ENCODE peak calls at places on chromosomes 11 and 22, in four cellular contexts. E is skeletal muscle cell; D is CD4-positive, alpha-beta memory T cell; J is aorta. L is an unnamed sample.

GRCh38 chr11:1300121-1300520 is 9.3 kb downstream of the TOLLIP start:
- DNase-seq in D (no peak), J (no peak), E (no peak), L (no peak)

GRCh38 chr22:44261861-44262595 is 50.7 kb downstream of the SHISAL1 start:
- DNase-seq in E (no peak), J (no peak), D (no peak), L (no peak)

GRCh38 chr11:132177106-132177505 is 806.7 kb downstream of the NTM start:
- DNase-seq in E (peak), J (no peak), D (no peak), L (no peak)

GRCh38 chr11:132717824-132718223 is 814.5 kb downstream of the OPCML start:
- DNase-seq in J (no peak), E (no peak), D (peak), L (no peak)

GRCh38 chr22:25735657-25736056 is 6.3 kb upstream of the MYO18B start:
- DNase-seq in D (no peak), J (no peak), E (no peak), L (no peak)

GRCh38 chr22:40525250-40525884 is 111.2 kb downstream of the MRTFA start:
- DNase-seq in D (peak), J (peak), E (no peak), L (no peak)

GRCh38 chr11:31714840-31715239 is 96.3 kb downstream of the PAX6 start:
- DNase-seq in D (no peak), J (no peak), E (no peak), L (no peak)

GRCh38 chr22:20437253-20438065 is at the start of gene SCARF2:
- DNase-seq in J (peak), D (no peak), E (no peak), L (peak)

GRCh38 chr11:116963813-116964212 is 126.4 kb upstream of the APOA1 start:
- DNase-seq in J (no peak), E (no peak), D (no peak), L (no peak)

GRCh38 chr11:64842366-64842759 is 2.1 kb downstream of the CDC42BPG start:
- DNase-seq in D (no peak), E (no peak), J (no peak), L (no peak)

GRCh38 chr11:126647735-126648134 is 292.2 kb downstream of the ST3GAL4 start:
- DNase-seq in E (no peak), J (no peak), D (no peak), L (no peak)

GRCh38 chr22:36435516-36436415 is 45.7 kb downstream of the TXN2 start:
- DNase-seq in E (no peak), J (no peak), D (peak), L (peak)

GRCh38 chr11:108551653-108552462 is 41.7 kb downstream of the EXPH5 start:
- DNase-seq in E (no peak), D (no peak), J (no peak), L (peak)

GRCh38 chr11:34667810-34668582 is 47.1 kb downstream of the EHF start:
- DNase-seq in J (no peak), D (no peak), E (no peak), L (no peak)

GRCh38 chr22:39723899-39724351 is 153.4 kb downstream of the CACNA1I start:
- DNase-seq in E (no peak), D (no peak), J (no peak), L (no peak)

GRCh38 chr11:36598051-36598450 is at the start of gene RAG2:
- DNase-seq in E (no peak), J (no peak), D (no peak), L (no peak)

GRCh38 chr11:77154381-77155081 is 26.5 kb downstream of the MYO7A start:
- DNase-seq in J (peak), E (no peak), D (no peak), L (no peak)

GRCh38 chr22:17106161-17106784 is 14.9 kb downstream of the TMEM121B start:
- DNase-seq in E (no peak), J (no peak), D (no peak), L (no peak)

GRCh38 chr22:46149493-46149997 is 781 bp upstream of the PPARA start:
- DNase-seq in J (no peak), E (no peak), D (no peak), L (peak)

GRCh38 chr11:22130462-22131053 is 62.3 kb upstream of the ANO5 start:
- DNase-seq in J (no peak), E (no peak), D (no peak), L (no peak)

GRCh38 chr11:826836-827145 is 928 bp upstream of the CRACR2B start:
- DNase-seq in J (no peak), D (no peak), E (no peak), L (no peak)

GRCh38 chr11:35157814-35158213 is 18.8 kb downstream of the CD44 start:
- DNase-seq in J (no peak), D (no peak), E (no peak), L (no peak)

GRCh38 chr22:33825761-33826160 is 94.5 kb downstream of the LARGE1 start:
- DNase-seq in J (no peak), E (no peak), D (no peak), L (no peak)

GRCh38 chr11:102879801-102880200 is 5.0 kb upstream of the MMP12 start:
- DNase-seq in D (no peak), J (peak), E (no peak), L (no peak)

GRCh38 chr11:68956142-68956541 is 24.6 kb downstream of the MRGPRD start:
- DNase-seq in E (no peak), D (peak), J (no peak), L (no peak)

GRCh38 chr22:44542561-44543222 is 44.7 kb upstream of the RTL6 start:
- DNase-seq in D (no peak), J (no peak), E (no peak), L (no peak)

GRCh38 chr11:133910101-133910500 is 46.7 kb downstream of the IGSF9B start:
- DNase-seq in D (no peak), E (no peak), J (peak), L (no peak)

GRCh38 chr11:111748035-111748804 is 18.0 kb downstream of the PPP2R1B start:
- DNase-seq in J (no peak), E (no peak), D (no peak), L (no peak)

GRCh38 chr11:90803781-90804180 is 580.9 kb upstream of the CHORDC1 start:
- DNase-seq in J (no peak), E (no peak), D (no peak), L (no peak)
- H3K4me3 ChIP-seq in J (no peak), E (no peak), D (no peak), L (no peak)

GRCh38 chr11:44065851-44066731 is at the start of gene ACCS:
- DNase-seq in D (peak), E (peak), J (peak), L (peak)

GRCh38 chr11:44068180-44068579 is 2.1 kb downstream of the ACCS start:
- DNase-seq in D (no peak), J (no peak), E (no peak), L (no peak)

GRCh38 chr11:44066732-44067131 is 662 bp downstream of the ACCS start:
- DNase-seq in J (no peak), D (no peak), E (peak), L (no peak)

GRCh38 chr11:44065161-44065571 is 904 bp upstream of the ACCS start:
- DNase-seq in J (no peak), E (no peak), D (no peak), L (no peak)

DNA sequence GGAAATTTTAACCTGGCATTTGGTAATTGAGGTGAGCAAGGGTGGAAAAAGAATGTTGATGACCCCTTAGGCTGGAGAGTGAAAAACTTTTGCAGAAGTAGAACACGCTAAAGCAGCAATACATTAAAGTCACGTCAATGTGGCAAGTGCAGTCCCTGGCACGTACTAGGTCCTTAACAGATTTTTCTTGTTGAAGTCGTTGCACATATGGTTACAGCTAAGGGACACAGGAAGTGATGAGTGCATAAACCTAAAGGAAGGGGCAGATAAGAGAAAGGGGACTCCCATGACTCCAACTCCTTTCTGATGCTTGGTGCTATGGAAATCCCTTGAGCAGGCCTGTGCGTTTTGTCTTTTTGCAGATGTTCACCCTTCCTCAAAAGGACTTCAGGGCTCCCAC is 1.2 kb downstream of the ACCS start:
- DNase-seq in E (no peak), D (no peak), J (no peak), L (no peak)
- H3K4me3 ChIP-seq in E (no peak), D (no peak), J (peak), L (peak)

GRCh38 chr11:85937838-85938237 is 82.7 kb downstream of the CCDC83 start:
- DNase-seq in J (no peak), E (no peak), D (no peak), L (no peak)

GRCh38 chr11:85939099-85940015 is 84.2 kb downstream of the CCDC83 start:
- DNase-seq in D (no peak), J (no peak), E (no peak), L (no peak)

GRCh38 chr11:85935751-85936150 is 80.6 kb downstream of the CCDC83 start:
- DNase-seq in D (no peak), E (no peak), J (no peak), L (no peak)

GRCh38 chr11:85930879-85931366 is 75.7 kb downstream of the CCDC83 start:
- DNase-seq in J (no peak), D (no peak), E (no peak), L (no peak)

DNA sequence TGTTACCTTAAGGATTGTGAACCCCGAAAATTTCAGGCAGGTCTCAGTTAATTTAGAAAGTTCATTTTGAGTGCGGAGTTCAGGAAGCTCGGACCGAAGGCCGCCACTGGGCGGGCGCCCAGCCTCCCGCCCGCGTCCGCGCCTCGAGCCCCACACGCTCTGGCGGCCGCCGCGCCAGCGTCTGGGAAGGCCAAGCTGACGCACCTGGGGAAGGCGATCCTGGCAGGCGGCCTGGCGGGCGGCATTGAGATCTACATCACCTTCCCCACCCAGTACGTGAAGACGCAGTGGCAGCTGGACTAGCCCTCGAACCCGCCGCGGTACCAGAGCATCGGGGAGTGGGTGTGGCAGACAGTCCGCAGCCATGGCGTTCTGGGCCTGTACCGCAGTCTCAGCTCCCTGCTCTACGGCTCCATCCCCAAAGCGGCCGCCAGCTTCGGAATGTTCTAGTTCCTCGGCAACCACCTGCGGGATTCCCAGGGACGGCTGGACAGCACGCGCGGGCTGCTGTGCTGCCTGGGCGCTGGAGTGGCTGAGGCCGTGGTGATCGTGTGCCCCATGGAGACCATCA is 79.5 kb downstream of the CCDC83 start:
- DNase-seq in D (no peak), J (peak), E (no peak), L (no peak)
- H3K4me3 ChIP-seq in D (no peak), J (no peak), E (no peak), L (no peak)

DNA sequence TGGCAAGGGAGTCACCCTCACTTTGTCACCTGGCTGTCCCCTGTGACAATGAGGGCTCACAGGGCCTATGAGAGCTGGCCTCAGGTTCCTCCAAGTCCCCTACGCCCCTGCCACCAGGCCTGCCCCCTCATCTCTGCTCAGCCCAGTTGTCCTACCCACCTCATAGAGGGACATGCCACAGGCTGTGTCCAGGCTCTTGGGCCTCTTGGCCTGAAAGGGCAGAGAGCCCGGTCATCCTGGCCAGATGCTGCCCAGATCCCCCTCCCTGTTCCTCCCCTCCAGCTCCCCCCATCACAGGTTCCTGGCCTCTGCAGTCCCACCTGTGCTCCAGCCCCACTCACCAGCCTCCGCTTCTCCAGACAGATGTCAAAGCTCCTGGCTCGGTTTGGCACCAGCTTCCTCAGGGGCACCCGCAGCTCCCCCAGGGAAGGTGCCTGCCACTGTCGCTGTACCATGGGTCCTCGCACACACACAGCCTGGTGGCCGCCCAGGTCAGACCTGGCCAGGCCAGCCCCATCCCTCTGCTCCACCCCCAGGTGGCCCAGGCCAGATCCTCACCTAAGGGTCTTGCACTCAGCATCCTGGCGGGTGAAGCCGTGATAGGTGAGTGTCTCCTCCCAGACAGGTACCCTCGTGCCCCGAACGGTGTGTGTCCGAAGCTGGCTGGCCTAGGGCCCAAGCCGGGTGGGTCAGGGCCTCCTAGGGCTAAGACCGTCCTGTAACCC is 8.2 kb downstream of the NDUFV1 start:
- DNase-seq in D (no peak), J (no peak), E (no peak), L (no peak)
- H3K4me3 ChIP-seq in D (peak), J (no peak), E (no peak), L (no peak)

GRCh38 chr22:19223110-19223509 is 44.6 kb upstream of the SLC25A1 start:
- DNase-seq in D (no peak), E (no peak), J (no peak), L (no peak)
- H3K4me3 ChIP-seq in D (no peak), E (no peak), J (no peak), L (no peak)

DNA sequence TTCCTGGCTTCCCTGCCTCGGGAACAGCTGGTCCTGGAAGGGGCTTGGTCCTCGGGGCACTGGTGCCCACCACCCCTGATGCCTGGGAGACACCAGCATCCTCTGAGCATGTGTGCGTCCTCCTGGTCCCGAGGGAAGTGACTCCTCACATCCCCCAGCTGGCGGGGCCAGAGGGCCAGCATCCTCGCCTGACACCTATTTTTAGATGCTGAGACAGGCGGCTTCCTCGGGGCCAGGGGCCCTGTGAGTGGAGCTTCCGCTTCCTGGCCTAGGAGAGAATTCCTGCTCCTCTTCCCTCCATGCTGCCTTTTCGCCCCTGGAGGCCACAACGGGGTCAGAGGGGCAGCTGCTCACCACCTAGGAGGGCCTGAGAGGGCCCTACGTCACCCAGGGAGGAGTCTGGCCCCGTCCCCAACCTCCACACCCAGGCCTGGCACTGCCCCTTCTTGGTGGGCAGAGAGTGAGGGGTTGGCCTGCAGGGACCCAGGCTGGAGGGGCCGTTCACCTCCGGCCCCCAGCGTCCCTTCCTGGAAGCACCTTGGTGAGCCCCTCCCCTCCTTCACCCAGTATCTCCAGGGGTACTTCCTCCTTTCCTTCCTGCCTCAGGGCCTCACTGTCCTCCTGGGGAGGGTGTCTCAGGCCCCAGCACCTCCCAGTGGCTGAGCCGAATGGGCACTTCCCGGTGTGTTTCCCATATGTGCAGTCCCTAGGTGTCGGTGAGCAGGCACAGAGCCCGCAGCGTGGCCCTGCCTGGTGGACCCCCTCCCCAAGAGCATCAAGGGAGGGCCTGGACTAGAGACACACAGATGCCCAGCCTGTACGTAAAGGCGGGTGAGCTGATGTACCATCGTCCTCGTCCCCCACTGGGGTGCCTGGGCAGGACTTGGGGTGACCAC is 6.1 kb downstream of the CD81 start:
- DNase-seq in E (no peak), D (no peak), J (peak), L (no peak)
- H3K4me3 ChIP-seq in E (no peak), D (no peak), J (no peak), L (no peak)

DNA sequence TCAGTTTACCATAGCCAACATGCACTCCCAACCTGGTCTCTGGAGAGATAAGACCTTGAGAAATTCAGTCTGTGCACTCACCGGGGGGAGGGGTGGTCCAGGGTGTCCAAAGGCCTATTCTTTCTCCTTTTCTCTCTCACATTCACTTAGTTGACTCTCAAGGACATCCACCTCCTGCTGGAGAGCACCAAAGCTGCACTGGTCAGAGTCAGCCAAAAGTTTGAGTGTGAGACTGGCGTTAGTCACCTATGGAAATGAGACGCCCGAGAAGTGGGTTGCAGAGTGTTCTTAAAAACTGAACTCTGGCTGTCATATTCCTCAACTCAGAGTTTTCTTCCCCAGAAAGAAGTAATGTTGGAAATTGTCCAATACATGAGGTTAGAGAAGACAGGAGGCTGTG is 5.0 kb upstream of the UBQLNL start:
- DNase-seq in J (no peak), D (no peak), E (no peak), L (no peak)
- H3K4me3 ChIP-seq in J (no peak), D (no peak), E (no peak), L (no peak)

DNA sequence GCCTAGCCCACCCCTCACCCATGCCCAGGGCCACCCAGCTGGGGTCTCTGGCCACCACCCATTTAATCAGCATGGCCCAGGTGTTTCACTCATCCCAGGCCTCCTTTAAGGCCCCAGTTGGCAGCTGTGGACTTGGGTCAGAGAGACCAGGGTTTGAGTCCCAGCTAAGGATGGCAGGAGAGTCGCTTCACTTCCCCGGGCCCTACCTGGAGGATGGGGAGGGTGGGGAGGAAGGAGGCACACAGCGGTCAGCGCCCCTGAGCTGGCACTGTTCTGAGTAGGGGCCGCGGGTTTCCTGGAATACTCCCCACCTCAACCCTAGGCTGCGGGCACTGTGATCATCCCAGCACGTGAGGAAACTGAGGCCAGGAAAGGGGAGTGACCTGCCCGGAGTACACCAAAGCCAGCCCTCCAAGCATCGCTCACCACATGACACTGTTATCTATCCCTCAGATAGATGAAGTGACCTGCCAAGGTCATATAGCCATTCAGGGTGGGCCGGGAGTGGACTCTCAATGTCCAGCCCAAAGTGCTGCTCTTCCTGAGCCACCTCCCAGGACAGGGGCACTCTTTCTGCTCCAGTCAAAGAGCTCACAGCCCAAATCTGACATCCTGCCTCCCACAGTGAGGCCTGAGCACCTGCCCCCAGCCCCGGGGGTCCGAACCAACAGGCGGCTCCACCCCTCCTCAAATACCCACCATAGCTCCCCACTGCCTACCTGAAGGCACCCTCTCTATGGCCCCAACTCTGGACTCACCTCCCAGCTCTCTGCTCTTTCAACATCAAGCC is 3.4 kb upstream of the ATP5MGL start:
- DNase-seq in J (no peak), E (no peak), D (no peak), L (no peak)
- H3K4me3 ChIP-seq in J (no peak), E (no peak), D (no peak), L (no peak)